ENCODE peak calls at places on chromosomes 2 and 18, in four cellular contexts. One of them, this sample, is unnamed.

GRCh38 chr2:224781400-224781799 is 65.2 kb upstream of the CCDC195 start:
- DNase-seq in IMR-90: peak
- DNase-seq in transverse colon: no peak
- DNase-seq in spleen: no peak
- DNase-seq in this sample: no peak

GRCh38 chr18:10296491-10296890 is 157.9 kb upstream of the APCDD1 start:
- DNase-seq in IMR-90: no peak
- DNase-seq in transverse colon: no peak
- DNase-seq in spleen: no peak
- DNase-seq in this sample: no peak

GRCh38 chr2:182186132-182186735 is 200.6 kb downstream of the PPP1R1C start:
- DNase-seq in IMR-90: peak
- DNase-seq in transverse colon: no peak
- DNase-seq in spleen: no peak
- DNase-seq in this sample: no peak

GRCh38 chr2:29110916-29111315 is 4.3 kb upstream of the CLIP4 start:
- DNase-seq in IMR-90: peak
- DNase-seq in transverse colon: no peak
- DNase-seq in spleen: no peak
- DNase-seq in this sample: no peak

GRCh38 chr18:72700961-72701710 is 157.0 kb upstream of the CBLN2 start:
- DNase-seq in IMR-90: peak
- DNase-seq in transverse colon: no peak
- DNase-seq in spleen: no peak
- DNase-seq in this sample: no peak

GRCh38 chr2:140528982-140529381 is 1601.8 kb downstream of the LRP1B start:
- DNase-seq in IMR-90: no peak
- DNase-seq in transverse colon: no peak
- DNase-seq in spleen: no peak
- DNase-seq in this sample: no peak

GRCh38 chr2:102114290-102114721 is 28.2 kb upstream of the IL1R1 start:
- DNase-seq in IMR-90: peak
- DNase-seq in transverse colon: no peak
- DNase-seq in spleen: no peak
- DNase-seq in this sample: no peak

GRCh38 chr2:142170847-142171246 is 40.0 kb upstream of the LRP1B start:
- DNase-seq in IMR-90: no peak
- DNase-seq in transverse colon: no peak
- DNase-seq in spleen: no peak
- DNase-seq in this sample: no peak

GRCh38 chr18:48293954-48294893 is 115.0 kb downstream of the ZBTB7C start:
- DNase-seq in IMR-90: no peak
- DNase-seq in transverse colon: no peak
- DNase-seq in spleen: peak
- DNase-seq in this sample: peak

GRCh38 chr2:231810905-231811304 is 24.7 kb downstream of the COPS7B start:
- DNase-seq in IMR-90: peak
- DNase-seq in transverse colon: no peak
- DNase-seq in spleen: no peak
- DNase-seq in this sample: no peak

GRCh38 chr2:144402282-144402681 is 117.6 kb downstream of the ZEB2 start:
- DNase-seq in IMR-90: peak
- DNase-seq in transverse colon: no peak
- DNase-seq in spleen: no peak
- DNase-seq in this sample: no peak

GRCh38 chr18:35993013-35993412 is 20.5 kb downstream of the RMP24 start:
- DNase-seq in IMR-90: no peak
- DNase-seq in transverse colon: no peak
- DNase-seq in spleen: no peak
- DNase-seq in this sample: no peak

GRCh38 chr2:38170733-38171132 is 94.8 kb upstream of the CYP1B1 start:
- DNase-seq in IMR-90: no peak
- DNase-seq in transverse colon: no peak
- DNase-seq in spleen: no peak
- DNase-seq in this sample: no peak

GRCh38 chr2:226763320-226763719 is 36.3 kb downstream of the IRS1 start:
- DNase-seq in IMR-90: peak
- DNase-seq in transverse colon: no peak
- DNase-seq in spleen: no peak
- DNase-seq in this sample: no peak

DNA sequence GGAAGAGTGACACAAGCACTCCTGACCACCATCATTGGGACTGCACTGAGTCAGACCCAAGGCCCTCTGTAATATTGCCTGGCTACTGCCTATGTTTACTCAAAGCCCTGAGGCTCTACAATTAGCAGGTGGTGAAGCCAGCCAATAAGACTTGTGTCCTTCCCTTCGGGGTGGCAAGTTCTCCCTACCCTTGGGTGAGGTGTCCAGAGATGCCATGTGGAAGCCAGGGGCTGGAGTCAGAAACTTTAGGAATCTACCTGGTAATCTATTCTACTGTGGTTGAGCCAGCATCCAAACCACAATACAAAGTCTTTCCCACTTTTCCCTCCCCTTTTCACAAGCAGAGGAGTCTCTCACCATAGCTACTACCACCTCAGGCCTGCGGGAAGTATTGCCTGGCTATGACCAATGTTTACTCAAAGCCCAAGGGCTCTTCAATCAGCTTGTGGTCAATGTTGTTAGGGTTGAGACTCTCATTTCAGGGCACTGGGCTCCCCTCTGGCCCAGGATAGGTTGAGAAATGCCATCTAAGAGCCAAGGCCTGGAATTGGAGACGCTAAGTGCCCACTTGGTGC is 17.6 kb downstream of the DHRS9 start:
- DNase-seq in IMR-90: no peak
- DNase-seq in transverse colon: no peak
- DNase-seq in spleen: no peak
- DNase-seq in this sample: no peak
- H3K27ac ChIP-seq in IMR-90: no peak
- H3K27ac ChIP-seq in transverse colon: no peak
- H3K27ac ChIP-seq in spleen: no peak
- H3K27ac ChIP-seq in this sample: no peak

GRCh38 chr2:133072837-133073694 is 403.1 kb upstream of the LYPD1 start:
- DNase-seq in IMR-90: no peak
- DNase-seq in transverse colon: no peak
- DNase-seq in spleen: no peak
- DNase-seq in this sample: no peak
- H3K4me3 ChIP-seq in IMR-90: no peak
- H3K4me3 ChIP-seq in transverse colon: no peak
- H3K4me3 ChIP-seq in spleen: no peak
- H3K4me3 ChIP-seq in this sample: no peak

GRCh38 chr18:2981212-2981728 is 31.7 kb downstream of the LPIN2 start:
- DNase-seq in IMR-90: peak
- DNase-seq in transverse colon: no peak
- DNase-seq in spleen: no peak
- DNase-seq in this sample: no peak

GRCh38 chr18:2984703-2985261 is 28.2 kb downstream of the LPIN2 start:
- DNase-seq in IMR-90: no peak
- DNase-seq in transverse colon: peak
- DNase-seq in spleen: no peak
- DNase-seq in this sample: peak

GRCh38 chr18:2980607-2980923 is 32.4 kb downstream of the LPIN2 start:
- DNase-seq in IMR-90: no peak
- DNase-seq in transverse colon: no peak
- DNase-seq in spleen: no peak
- DNase-seq in this sample: no peak

GRCh38 chr18:2983296-2983695 is 29.6 kb downstream of the LPIN2 start:
- DNase-seq in IMR-90: no peak
- DNase-seq in transverse colon: no peak
- DNase-seq in spleen: no peak
- DNase-seq in this sample: no peak

GRCh38 chr18:2982452-2983172 is 30.3 kb downstream of the LPIN2 start:
- DNase-seq in IMR-90: no peak
- DNase-seq in transverse colon: peak
- DNase-seq in spleen: no peak
- DNase-seq in this sample: peak
- TF ChIP-seq POLR2A in IMR-90: no peak
- TF ChIP-seq POLR2A in transverse colon: peak
- TF ChIP-seq POLR2A in spleen: peak
- TF ChIP-seq POLR2A in this sample: peak

GRCh38 chr2:176626796-176627195 is 357.6 kb downstream of the MTX2 start:
- DNase-seq in IMR-90: no peak
- DNase-seq in transverse colon: no peak
- DNase-seq in spleen: no peak
- DNase-seq in this sample: no peak

GRCh38 chr2:176619504-176619903 is 350.3 kb downstream of the MTX2 start:
- DNase-seq in IMR-90: no peak
- DNase-seq in transverse colon: no peak
- DNase-seq in spleen: no peak
- DNase-seq in this sample: no peak

DNA sequence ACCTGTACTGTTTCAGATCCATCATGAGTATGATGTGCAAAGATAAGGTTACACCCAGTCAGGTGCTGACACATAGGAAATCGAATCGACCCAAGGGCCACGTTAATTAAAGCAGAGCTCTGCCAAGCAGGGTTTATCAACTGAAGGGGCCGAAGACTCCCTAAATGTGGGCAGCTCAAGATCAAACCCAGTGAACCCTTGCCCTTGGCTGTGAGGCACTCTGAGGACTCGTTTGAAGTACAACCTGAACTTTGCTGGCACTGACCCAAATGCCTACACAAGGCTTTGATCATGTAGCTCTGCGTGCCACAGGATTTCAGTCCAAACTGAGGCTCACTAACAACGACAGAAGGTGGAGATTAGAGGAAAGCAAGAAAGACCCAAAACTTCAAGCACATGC is 352.1 kb downstream of the MTX2 start:
- DNase-seq in IMR-90: no peak
- DNase-seq in transverse colon: no peak
- DNase-seq in spleen: no peak
- DNase-seq in this sample: no peak
- H3K27ac ChIP-seq in IMR-90: no peak
- H3K27ac ChIP-seq in transverse colon: no peak
- H3K27ac ChIP-seq in spleen: no peak
- H3K27ac ChIP-seq in this sample: no peak

DNA sequence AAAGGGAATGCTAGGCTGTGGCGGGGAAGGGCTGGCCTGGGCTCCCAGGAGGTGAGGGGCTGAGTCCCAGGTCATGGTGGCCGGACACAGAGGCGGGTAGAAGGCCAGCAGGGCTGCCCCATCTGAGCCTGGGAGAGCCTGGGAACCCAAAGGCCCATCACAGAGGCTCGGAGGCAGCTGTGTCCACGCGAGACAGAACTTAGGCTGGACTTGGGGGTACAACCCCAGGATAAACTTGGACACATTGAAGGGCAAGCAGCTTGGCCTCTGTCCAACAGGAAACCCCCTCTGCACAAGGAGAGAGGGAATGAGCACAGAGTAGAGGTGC is 95.9 kb downstream of the ZFP36L2 start:
- DNase-seq in IMR-90: no peak
- DNase-seq in transverse colon: no peak
- DNase-seq in spleen: peak
- DNase-seq in this sample: no peak
- H3K4me3 ChIP-seq in IMR-90: no peak
- H3K4me3 ChIP-seq in transverse colon: no peak
- H3K4me3 ChIP-seq in spleen: no peak
- H3K4me3 ChIP-seq in this sample: no peak

GRCh38 chr2:64134813-64135212 is 9.4 kb downstream of the PELI1 start:
- DNase-seq in IMR-90: no peak
- DNase-seq in transverse colon: no peak
- DNase-seq in spleen: no peak
- DNase-seq in this sample: no peak

GRCh38 chr2:64135421-64135820 is 8.8 kb downstream of the PELI1 start:
- DNase-seq in IMR-90: no peak
- DNase-seq in transverse colon: no peak
- DNase-seq in spleen: no peak
- DNase-seq in this sample: no peak

GRCh38 chr2:64137567-64137966 is 6.7 kb downstream of the PELI1 start:
- DNase-seq in IMR-90: peak
- DNase-seq in transverse colon: no peak
- DNase-seq in spleen: no peak
- DNase-seq in this sample: no peak

GRCh38 chr2:64140665-64141064 is 3.6 kb downstream of the PELI1 start:
- DNase-seq in IMR-90: no peak
- DNase-seq in transverse colon: no peak
- DNase-seq in spleen: no peak
- DNase-seq in this sample: no peak

GRCh38 chr2:64137996-64138395 is 6.2 kb downstream of the PELI1 start:
- DNase-seq in IMR-90: no peak
- DNase-seq in transverse colon: no peak
- DNase-seq in spleen: no peak
- DNase-seq in this sample: no peak
- TF ChIP-seq POLR2A in IMR-90: no peak
- TF ChIP-seq POLR2A in transverse colon: no peak
- TF ChIP-seq POLR2A in spleen: no peak
- TF ChIP-seq POLR2A in this sample: no peak

GRCh38 chr2:136243638-136244557 is 125.9 kb upstream of the CXCR4 start:
- DNase-seq in IMR-90: no peak
- DNase-seq in transverse colon: no peak
- DNase-seq in spleen: no peak
- DNase-seq in this sample: no peak

GRCh38 chr2:136244558-136244885 is 126.6 kb upstream of the CXCR4 start:
- DNase-seq in IMR-90: no peak
- DNase-seq in transverse colon: no peak
- DNase-seq in spleen: no peak
- DNase-seq in this sample: no peak

GRCh38 chr2:136242687-136243277 is 124.8 kb upstream of the CXCR4 start:
- DNase-seq in IMR-90: no peak
- DNase-seq in transverse colon: peak
- DNase-seq in spleen: peak
- DNase-seq in this sample: no peak

GRCh38 chr2:136238552-136239346 is 120.8 kb upstream of the CXCR4 start:
- DNase-seq in IMR-90: peak
- DNase-seq in transverse colon: no peak
- DNase-seq in spleen: no peak
- DNase-seq in this sample: peak

DNA sequence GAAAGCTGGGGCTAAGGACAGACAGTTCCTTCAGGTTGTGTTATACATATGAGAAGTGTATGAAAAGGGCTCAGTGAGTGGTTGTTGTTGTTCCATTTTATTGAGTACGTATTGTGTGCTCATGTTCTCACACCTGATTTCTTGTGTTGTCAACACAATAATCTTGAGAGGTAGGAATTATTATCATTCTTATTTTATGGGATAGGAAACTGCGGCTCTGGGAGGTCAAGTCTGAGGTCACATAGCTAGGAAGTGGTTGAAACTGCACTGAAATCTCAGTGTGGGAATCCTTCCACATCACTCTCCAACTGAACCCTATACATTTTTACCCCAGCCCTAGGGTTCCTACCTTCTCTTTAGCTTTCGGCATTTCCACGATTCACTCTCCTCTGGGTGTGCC is 124.2 kb upstream of the CXCR4 start:
- DNase-seq in IMR-90: no peak
- DNase-seq in transverse colon: no peak
- DNase-seq in spleen: no peak
- DNase-seq in this sample: no peak
- H3K27ac ChIP-seq in IMR-90: no peak
- H3K27ac ChIP-seq in transverse colon: no peak
- H3K27ac ChIP-seq in spleen: peak
- H3K27ac ChIP-seq in this sample: no peak

GRCh38 chr2:70939001-70939846 is 3.5 kb downstream of the ATP6V1B1 start:
- DNase-seq in IMR-90: no peak
- DNase-seq in transverse colon: no peak
- DNase-seq in spleen: no peak
- DNase-seq in this sample: no peak
- H3K4me3 ChIP-seq in IMR-90: no peak
- H3K4me3 ChIP-seq in transverse colon: no peak
- H3K4me3 ChIP-seq in spleen: no peak
- H3K4me3 ChIP-seq in this sample: no peak

This sample was measured in body of pancreas.